ENCODE peak calls at places on chromosomes 7 and 10, in six cellular contexts. One of them, this sample, is unnamed.
A peak's percentile ranks its signal among the peaks of the same experiment; 100 is the strongest.

GRCh38 chr10:43409385-43410109 is 561 bp upstream of the HNRNPF start:
- DNase-seq in left colon: peak; percentile 77
- DNase-seq in NCI-H1105 treated with DMSO at 0.1 percent for 48 hours: no peak
- DNase-seq in fibroblast of the aortic adventitia: no peak
- DNase-seq in MCF 10A: no peak
- DNase-seq in iPS-NIHi11: no peak
- DNase-seq in this sample: peak; percentile 75

GRCh38 chr10:76359001-76359400 is 927.6 kb downstream of the LRMDA start:
- DNase-seq in NCI-H1105 treated with DMSO at 0.1 percent for 48 hours: no peak
- DNase-seq in fibroblast of the aortic adventitia: no peak
- DNase-seq in iPS-NIHi11: no peak
- DNase-seq in left colon: no peak
- DNase-seq in MCF 10A: no peak
- DNase-seq in this sample: no peak

GRCh38 chr10:77513783-77514331 is 123.8 kb downstream of the KCNMA1 start:
- DNase-seq in iPS-NIHi11: peak; percentile 53
- DNase-seq in MCF 10A: peak; percentile 79
- DNase-seq in fibroblast of the aortic adventitia: peak; percentile 77
- DNase-seq in NCI-H1105 treated with DMSO at 0.1 percent for 48 hours: no peak
- DNase-seq in left colon: peak; percentile 47
- DNase-seq in this sample: peak; percentile 53

GRCh38 chr10:97534746-97535367 is 36.1 kb downstream of the UBTD1 start:
- DNase-seq in iPS-NIHi11: peak; percentile 82
- DNase-seq in fibroblast of the aortic adventitia: no peak
- DNase-seq in NCI-H1105 treated with DMSO at 0.1 percent for 48 hours: no peak
- DNase-seq in MCF 10A: peak; percentile 71
- DNase-seq in left colon: no peak
- DNase-seq in this sample: no peak

GRCh38 chr7:11077816-11078215 is 104.1 kb downstream of the PHF14 start:
- DNase-seq in MCF 10A: no peak
- DNase-seq in fibroblast of the aortic adventitia: no peak
- DNase-seq in iPS-NIHi11: no peak
- DNase-seq in NCI-H1105 treated with DMSO at 0.1 percent for 48 hours: no peak
- DNase-seq in left colon: no peak
- DNase-seq in this sample: no peak

GRCh38 chr10:94430705-94431104 is 28.4 kb downstream of the TBC1D12 start:
- DNase-seq in NCI-H1105 treated with DMSO at 0.1 percent for 48 hours: no peak
- DNase-seq in left colon: no peak
- DNase-seq in fibroblast of the aortic adventitia: peak; percentile 36
- DNase-seq in iPS-NIHi11: no peak
- DNase-seq in MCF 10A: peak; percentile 13
- DNase-seq in this sample: no peak

GRCh38 chr10:88027570-88027969 is 164.1 kb downstream of the PTEN start:
- DNase-seq in fibroblast of the aortic adventitia: no peak
- DNase-seq in iPS-NIHi11: no peak
- DNase-seq in MCF 10A: no peak
- DNase-seq in left colon: no peak
- DNase-seq in NCI-H1105 treated with DMSO at 0.1 percent for 48 hours: no peak
- DNase-seq in this sample: peak; percentile 20

GRCh38 chr10:119543814-119544642 is 1.5 kb upstream of the RGS10 start:
- DNase-seq in MCF 10A: no peak
- DNase-seq in fibroblast of the aortic adventitia: peak; percentile 85
- DNase-seq in left colon: no peak
- DNase-seq in iPS-NIHi11: peak; percentile 55
- DNase-seq in NCI-H1105 treated with DMSO at 0.1 percent for 48 hours: no peak
- DNase-seq in this sample: no peak

GRCh38 chr7:144818516-144818915 is 17.3 kb downstream of the TPK1 start:
- DNase-seq in fibroblast of the aortic adventitia: peak; percentile 39
- DNase-seq in MCF 10A: peak; percentile 29
- DNase-seq in NCI-H1105 treated with DMSO at 0.1 percent for 48 hours: no peak
- DNase-seq in left colon: no peak
- DNase-seq in iPS-NIHi11: no peak
- DNase-seq in this sample: no peak

GRCh38 chr7:73971701-73972341 is 56.2 kb upstream of the ELN start:
- DNase-seq in fibroblast of the aortic adventitia: no peak
- DNase-seq in NCI-H1105 treated with DMSO at 0.1 percent for 48 hours: no peak
- DNase-seq in iPS-NIHi11: peak; percentile 84
- DNase-seq in left colon: no peak
- DNase-seq in MCF 10A: peak; percentile 36
- DNase-seq in this sample: no peak

GRCh38 chr10:14099885-14100284 is 230.8 kb downstream of the FRMD4A start:
- DNase-seq in iPS-NIHi11: no peak
- DNase-seq in left colon: no peak
- DNase-seq in MCF 10A: no peak
- DNase-seq in NCI-H1105 treated with DMSO at 0.1 percent for 48 hours: no peak
- DNase-seq in fibroblast of the aortic adventitia: no peak
- DNase-seq in this sample: no peak

GRCh38 chr10:42428534-42428933 is 209.8 kb downstream of the ZNF33B start:
- DNase-seq in fibroblast of the aortic adventitia: peak; percentile 13
- DNase-seq in MCF 10A: peak; percentile 8
- DNase-seq in left colon: no peak
- DNase-seq in NCI-H1105 treated with DMSO at 0.1 percent for 48 hours: no peak
- DNase-seq in iPS-NIHi11: no peak
- DNase-seq in this sample: no peak

GRCh38 chr10:111446966-111447365 is 370.1 kb downstream of the ADRA2A start:
- DNase-seq in fibroblast of the aortic adventitia: no peak
- DNase-seq in MCF 10A: no peak
- DNase-seq in NCI-H1105 treated with DMSO at 0.1 percent for 48 hours: no peak
- DNase-seq in left colon: no peak
- DNase-seq in iPS-NIHi11: no peak
- DNase-seq in this sample: no peak

GRCh38 chr7:26863504-26864308 is 684 bp downstream of the SKAP2 start:
- DNase-seq in iPS-NIHi11: no peak
- DNase-seq in fibroblast of the aortic adventitia: peak; percentile 46
- DNase-seq in NCI-H1105 treated with DMSO at 0.1 percent for 48 hours: peak; percentile 70
- DNase-seq in MCF 10A: no peak
- DNase-seq in left colon: no peak
- DNase-seq in this sample: no peak

GRCh38 chr7:156559001-156559400 is 81.6 kb upstream of the RNF32 start:
- DNase-seq in MCF 10A: no peak
- DNase-seq in fibroblast of the aortic adventitia: no peak
- DNase-seq in NCI-H1105 treated with DMSO at 0.1 percent for 48 hours: no peak
- DNase-seq in iPS-NIHi11: no peak
- DNase-seq in left colon: no peak
- DNase-seq in this sample: no peak

GRCh38 chr7:80748302-80749042 is 110.0 kb downstream of the CD36 start:
- DNase-seq in fibroblast of the aortic adventitia: no peak
- DNase-seq in iPS-NIHi11: peak; percentile 12
- DNase-seq in NCI-H1105 treated with DMSO at 0.1 percent for 48 hours: no peak
- DNase-seq in left colon: no peak
- DNase-seq in MCF 10A: no peak
- DNase-seq in this sample: no peak

GRCh38 chr7:22270371-22270770 is 86.6 kb downstream of the RAPGEF5 start:
- DNase-seq in left colon: no peak
- DNase-seq in iPS-NIHi11: no peak
- DNase-seq in NCI-H1105 treated with DMSO at 0.1 percent for 48 hours: no peak
- DNase-seq in fibroblast of the aortic adventitia: peak; percentile 55
- DNase-seq in MCF 10A: no peak
- DNase-seq in this sample: no peak

GRCh38 chr7:135662373-135663114 is at the start of gene STMP1:
- DNase-seq in MCF 10A: peak; percentile 92
- DNase-seq in NCI-H1105 treated with DMSO at 0.1 percent for 48 hours: peak; percentile 90
- DNase-seq in iPS-NIHi11: peak; percentile 98
- DNase-seq in left colon: peak; percentile 99
- DNase-seq in fibroblast of the aortic adventitia: peak; percentile 93
- DNase-seq in this sample: peak; percentile 99

GRCh38 chr7:69250958-69251357 is 347.3 kb upstream of the AUTS2 start:
- DNase-seq in fibroblast of the aortic adventitia: no peak
- DNase-seq in MCF 10A: no peak
- DNase-seq in left colon: no peak
- DNase-seq in iPS-NIHi11: no peak
- DNase-seq in NCI-H1105 treated with DMSO at 0.1 percent for 48 hours: no peak
- DNase-seq in this sample: no peak

GRCh38 chr7:156466262-156466661 is 174.3 kb upstream of the RNF32 start:
- DNase-seq in NCI-H1105 treated with DMSO at 0.1 percent for 48 hours: no peak
- DNase-seq in fibroblast of the aortic adventitia: no peak
- DNase-seq in left colon: no peak
- DNase-seq in iPS-NIHi11: no peak
- DNase-seq in MCF 10A: no peak
- DNase-seq in this sample: no peak